ENCODE peak calls at places on chromosome 9, in four cellular contexts. V is HCT116, A is HepG2, N is H1. W is an unnamed sample.
A peak's percentile ranks its signal among the peaks of the same experiment; 100 is the strongest.

GRCh38 chr9:110198357-110198756 is 9.6 kb downstream of the C9orf152 start:
- DNase-seq in A (no peak), N (no peak), V (no peak), W (no peak)

GRCh38 chr9:6414291-6414690 is 1.3 kb downstream of the UHRF2 start:
- DNase-seq in N (no peak), A (no peak), V (no peak), W (peak; percentile 43)

GRCh38 chr9:96553070-96553469 is 66.6 kb downstream of the CDC14B start:
- DNase-seq in N (no peak), A (no peak), V (no peak), W (no peak)

GRCh38 chr9:70438341-70438924 is 24.0 kb upstream of the KLF9 start:
- DNase-seq in N (no peak), V (peak; percentile 68), A (peak; percentile 24), W (peak; percentile 5)

GRCh38 chr9:73079326-73079725 is 72.3 kb upstream of the ANXA1 start:
- DNase-seq in V (peak; percentile 72), N (no peak), A (peak; percentile 20), W (peak; percentile 34)

GRCh38 chr9:92294297-92294676 is 790 bp upstream of the IARS1 start:
- DNase-seq in N (no peak), A (peak; percentile 9), V (no peak), W (peak; percentile 1)

GRCh38 chr9:89532478-89532877 is 34.6 kb upstream of the SEMA4D start:
- DNase-seq in V (no peak), N (no peak), A (peak; percentile 27), W (no peak)

GRCh38 chr9:116233160-116233530 is 79.6 kb downstream of the PAPPA start:
- DNase-seq in V (no peak), A (no peak), N (no peak), W (no peak)

GRCh38 chr9:29290519-29290918 is 1717.2 kb upstream of the C9orf72 start:
- DNase-seq in V (no peak), N (no peak), A (no peak), W (no peak)

GRCh38 chr9:18115131-18115530 is 358.8 kb upstream of the ADAMTSL1 start:
- DNase-seq in V (no peak), A (no peak), N (no peak), W (no peak)

GRCh38 chr9:68651280-68651893 is 53.7 kb upstream of the PIP5K1B start:
- DNase-seq in V (no peak), N (no peak), A (no peak), W (no peak)

GRCh38 chr9:98367371-98367900 is 112.0 kb upstream of the TBC1D2 start:
- DNase-seq in N (no peak), A (no peak), V (no peak), W (no peak)

GRCh38 chr9:115922441-115922840 is 231.2 kb upstream of the PAPPA start:
- DNase-seq in V (no peak), A (no peak), N (no peak), W (no peak)

GRCh38 chr9:96871176-96871575 is 16.9 kb upstream of the ZNF782 start:
- DNase-seq in A (no peak), N (no peak), V (no peak), W (no peak)

GRCh38 chr9:110886832-110887231 is 151.4 kb downstream of the LPAR1 start:
- DNase-seq in V (no peak), N (no peak), A (no peak), W (no peak)

GRCh38 chr9:17528859-17529258 is 50.0 kb upstream of the SH3GL2 start:
- DNase-seq in N (no peak), V (no peak), A (no peak), W (no peak)

GRCh38 chr9:137300607-137301085 is 1.4 kb downstream of the NRARP start:
- DNase-seq in A (no peak), V (no peak), N (no peak), W (peak; percentile 66)

GRCh38 chr9:68697846-68698245 is 7.2 kb upstream of the PIP5K1B start:
- DNase-seq in N (no peak), V (no peak), A (no peak), W (no peak)

GRCh38 chr9:96021616-96022444 is 146.3 kb downstream of the ERCC6L2 start:
- DNase-seq in N (no peak), A (no peak), V (no peak), W (no peak)

GRCh38 chr9:19994296-19994695 is 205.5 kb upstream of the SLC24A2 start:
- DNase-seq in N (no peak), V (no peak), A (no peak), W (no peak)

GRCh38 chr9:11973011-11973410 is 720.2 kb upstream of the TYRP1 start:
- DNase-seq in V (no peak), N (no peak), A (no peak), W (no peak)

DNA sequence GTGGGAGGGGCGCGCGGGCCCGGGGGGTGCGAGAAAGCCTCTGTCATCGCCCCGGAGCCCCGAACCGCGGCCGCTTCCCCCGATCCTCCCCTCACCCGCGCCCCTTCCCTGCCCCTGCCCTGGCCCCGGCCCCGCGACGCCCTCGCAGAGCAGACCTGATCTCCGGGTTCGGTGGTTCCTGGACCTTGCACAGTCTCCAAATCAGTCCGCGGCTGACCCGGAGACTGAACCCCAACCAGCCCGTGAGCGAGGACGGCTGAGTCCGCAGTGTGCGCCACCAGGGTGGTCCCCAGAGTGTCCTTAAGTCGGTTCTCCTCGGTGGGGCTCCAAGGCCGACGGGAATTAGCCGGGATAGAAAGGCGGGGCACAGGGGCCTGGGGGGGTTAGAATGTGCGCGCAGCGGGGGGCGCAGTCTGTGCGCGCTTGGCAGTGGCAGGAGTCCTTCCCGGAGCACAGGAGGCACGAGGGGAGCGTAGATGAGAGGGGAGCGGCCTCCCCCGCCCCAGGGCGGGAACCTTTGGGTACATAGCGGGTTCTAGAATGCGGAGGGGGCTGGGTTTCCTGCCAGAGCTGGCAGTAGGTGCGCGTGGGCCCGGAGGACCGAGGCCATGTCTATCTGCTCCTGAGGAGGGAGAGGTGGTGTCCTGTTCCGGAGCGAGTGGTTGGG is 779 bp downstream of the PKN3 start:
- DNase-seq in V (no peak), A (no peak), N (no peak), W (peak; percentile 37)
- TF ChIP-seq JUND in V (no peak), A (no peak), N (no peak), W (no peak)

GRCh38 chr9:117783828-117784227 is 79.6 kb downstream of the TLR4 start:
- DNase-seq in V (no peak), A (no peak), N (no peak), W (no peak)
- TF ChIP-seq JUND in V (no peak), A (no peak), N (no peak), W (no peak)

DNA sequence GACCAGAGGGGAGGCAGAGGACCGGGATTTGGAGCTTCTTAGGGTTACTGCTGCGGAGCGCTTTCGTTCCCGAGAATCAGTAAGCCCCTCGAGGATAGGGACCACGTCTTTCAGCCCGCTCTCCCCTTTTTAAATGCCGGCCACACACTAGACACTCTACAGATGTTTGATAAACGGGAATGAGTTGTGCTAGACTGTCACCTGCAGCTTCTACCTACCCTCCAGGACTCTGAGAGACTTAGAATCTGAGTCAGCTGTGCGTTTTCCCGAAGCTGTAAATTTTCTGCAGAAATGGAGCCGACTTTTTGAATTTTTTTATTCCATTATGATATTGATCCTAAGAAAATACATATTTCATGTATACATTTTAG is 670 bp downstream of the CCDC171 start:
- DNase-seq in V (no peak), N (no peak), A (no peak), W (no peak)
- TF ChIP-seq JUND in V (no peak), N (no peak), A (no peak), W (no peak)

GRCh38 chr9:133122935-133123611 is 2.0 kb upstream of the RALGDS start:
- DNase-seq in A (no peak), N (no peak), V (no peak), W (no peak)
- TF ChIP-seq JUND in A (no peak), N (no peak), V (no peak), W (no peak)

DNA sequence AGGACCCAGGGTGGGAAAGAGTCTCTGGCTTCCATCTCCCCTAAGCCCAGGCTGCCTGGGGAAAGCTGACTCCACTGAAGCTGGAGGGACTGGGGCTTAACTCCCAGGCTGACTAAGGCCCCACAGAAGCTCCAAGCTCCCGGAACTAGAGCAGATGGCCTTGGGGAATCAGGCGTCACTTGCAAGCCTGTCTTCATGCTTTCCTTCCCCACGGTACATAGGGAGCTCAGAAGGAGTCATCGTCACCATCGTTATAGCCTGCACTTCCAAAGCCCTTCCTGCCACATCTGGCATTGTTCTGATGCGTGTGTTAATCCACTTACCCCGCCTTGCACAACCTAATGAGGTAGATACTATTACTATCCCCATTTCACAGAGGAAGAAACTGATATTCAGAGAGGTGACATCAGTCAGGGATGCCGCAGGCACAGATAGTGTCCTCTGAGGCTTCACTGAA is 11.5 kb downstream of the AQP3 start:
- DNase-seq in N (no peak), A (no peak), V (no peak), W (no peak)
- TF ChIP-seq JUND in N (no peak), A (no peak), V (no peak), W (no peak)

GRCh38 chr9:123893831-123894460 is 36.0 kb downstream of the DENND1A start:
- DNase-seq in A (no peak), V (no peak), N (no peak), W (no peak)
- TF ChIP-seq JUND in A (no peak), V (no peak), N (no peak), W (no peak)

DNA sequence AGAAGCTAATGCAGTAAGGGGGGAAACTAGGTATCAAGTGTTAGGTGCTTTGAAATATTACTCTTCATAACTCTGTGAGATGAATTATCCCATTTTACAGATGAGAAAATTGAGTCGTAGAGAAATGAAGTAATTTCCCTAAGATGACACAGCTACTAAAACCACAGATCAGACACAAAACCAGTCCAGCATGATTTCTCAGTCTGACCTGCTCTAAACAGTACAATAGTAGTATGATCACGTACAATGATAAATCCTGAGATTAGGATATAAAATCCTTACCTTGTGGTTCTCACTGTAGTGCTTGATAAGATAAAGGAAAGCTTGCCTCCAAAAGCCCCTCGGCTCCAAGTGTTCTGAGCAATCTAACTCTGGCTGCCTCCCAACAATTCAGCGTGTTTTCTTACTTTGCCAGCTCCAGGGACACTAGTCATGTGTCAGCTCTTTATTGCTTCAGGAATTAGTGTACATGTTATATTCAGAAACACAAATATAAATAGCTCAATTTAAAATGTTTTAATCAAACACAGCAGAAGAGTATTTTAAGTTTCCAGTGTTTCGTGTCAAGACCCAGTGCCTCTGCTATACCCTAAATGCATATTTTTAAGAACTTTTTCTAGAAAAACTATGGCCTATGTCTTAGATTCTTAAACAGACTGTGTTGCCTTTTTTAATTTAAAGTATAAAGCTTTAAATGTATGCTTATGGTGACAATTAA is 243.6 kb downstream of the DENND1A start:
- DNase-seq in V (no peak), N (no peak), A (no peak), W (peak; percentile 30)
- TF ChIP-seq JUND in V (no peak), N (no peak), A (no peak), W (no peak)

DNA sequence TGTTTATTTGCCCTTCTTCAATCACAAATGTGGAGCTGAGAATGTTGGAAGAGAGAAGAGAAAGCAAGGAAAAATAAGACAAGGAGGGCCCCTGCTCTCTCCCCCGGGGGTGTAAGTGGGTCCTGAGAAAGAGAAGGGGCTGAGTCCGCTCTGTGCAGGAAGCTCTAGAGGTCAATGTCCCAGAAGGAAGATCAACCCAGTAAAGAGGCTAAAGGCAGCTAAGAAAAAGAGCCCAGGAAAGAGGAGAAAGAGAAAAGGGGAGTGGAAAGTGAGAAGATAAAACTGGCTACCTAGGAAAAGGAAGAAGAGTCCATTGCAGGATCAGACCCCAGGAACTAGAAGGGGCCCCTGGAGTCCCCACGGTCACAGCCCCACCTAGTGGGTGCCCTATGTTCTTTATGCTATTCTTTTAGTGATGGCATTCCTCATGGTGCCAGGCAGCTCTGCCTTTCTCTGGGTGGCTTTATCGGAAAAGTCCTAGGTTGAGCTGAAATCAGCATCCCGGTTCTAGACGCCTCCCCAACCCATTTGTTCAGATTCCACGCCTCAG is 583.4 kb downstream of the ACTL7B start:
- DNase-seq in V (peak; percentile 38), A (peak; percentile 16), N (no peak), W (peak; percentile 83)
- TF ChIP-seq JUND in V (no peak), A (no peak), N (no peak), W (no peak)

W was measured in T47D.